ENCODE peak calls at places on chromosomes 16 and 17, in nine cellular contexts. One of them, this sample, is unnamed.

GRCh38 chr17:17504341-17505140 is 8.3 kb upstream of the RASD1 start:
- DNase-seq in A549: no peak
- DNase-seq in heart right ventricle: no peak
- DNase-seq in sigmoid colon: no peak
- DNase-seq in tibial nerve: no peak
- DNase-seq in cardiac muscle cell: no peak
- DNase-seq in keratinocyte: no peak
- DNase-seq in heart left ventricle: no peak
- DNase-seq in choroid plexus epithelial cell: no peak
- DNase-seq in this sample: no peak

GRCh38 chr16:68901910-68902309 is 58.6 kb downstream of the TANGO6 start:
- DNase-seq in tibial nerve: no peak
- DNase-seq in heart left ventricle: no peak
- DNase-seq in A549: peak
- DNase-seq in keratinocyte: no peak
- DNase-seq in cardiac muscle cell: no peak
- DNase-seq in heart right ventricle: no peak
- DNase-seq in sigmoid colon: no peak
- DNase-seq in choroid plexus epithelial cell: peak
- DNase-seq in this sample: peak

GRCh38 chr17:13592427-13592826 is 9.3 kb downstream of the HS3ST3A1 start:
- DNase-seq in heart left ventricle: no peak
- DNase-seq in cardiac muscle cell: no peak
- DNase-seq in keratinocyte: no peak
- DNase-seq in choroid plexus epithelial cell: no peak
- DNase-seq in tibial nerve: no peak
- DNase-seq in heart right ventricle: no peak
- DNase-seq in sigmoid colon: no peak
- DNase-seq in A549: no peak
- DNase-seq in this sample: peak

GRCh38 chr17:66570353-66571195 is 264.3 kb upstream of the CACNG5 start:
- DNase-seq in A549: no peak
- DNase-seq in heart right ventricle: no peak
- DNase-seq in keratinocyte: no peak
- DNase-seq in cardiac muscle cell: no peak
- DNase-seq in choroid plexus epithelial cell: peak
- DNase-seq in sigmoid colon: no peak
- DNase-seq in heart left ventricle: no peak
- DNase-seq in tibial nerve: no peak
- DNase-seq in this sample: no peak

GRCh38 chr17:9817086-9817485 is 4.8 kb downstream of the GSG1L2 start:
- DNase-seq in keratinocyte: no peak
- DNase-seq in cardiac muscle cell: peak
- DNase-seq in choroid plexus epithelial cell: peak
- DNase-seq in tibial nerve: no peak
- DNase-seq in sigmoid colon: no peak
- DNase-seq in heart right ventricle: no peak
- DNase-seq in heart left ventricle: no peak
- DNase-seq in A549: peak
- DNase-seq in this sample: peak

GRCh38 chr17:80931421-80932265 is 60.0 kb upstream of the CHMP6 start:
- DNase-seq in heart right ventricle: no peak
- DNase-seq in heart left ventricle: no peak
- DNase-seq in cardiac muscle cell: peak
- DNase-seq in choroid plexus epithelial cell: peak
- DNase-seq in tibial nerve: no peak
- DNase-seq in sigmoid colon: no peak
- DNase-seq in keratinocyte: no peak
- DNase-seq in A549: no peak
- DNase-seq in this sample: peak

GRCh38 chr16:85151603-85152413 is 39.5 kb upstream of the CIBAR2 start:
- DNase-seq in heart left ventricle: peak
- DNase-seq in cardiac muscle cell: no peak
- DNase-seq in keratinocyte: no peak
- DNase-seq in sigmoid colon: peak
- DNase-seq in tibial nerve: peak
- DNase-seq in choroid plexus epithelial cell: peak
- DNase-seq in A549: no peak
- DNase-seq in heart right ventricle: peak
- DNase-seq in this sample: peak

GRCh38 chr16:63315229-63315628 is 1279.0 kb upstream of the CDH8 start:
- DNase-seq in A549: peak
- DNase-seq in keratinocyte: no peak
- DNase-seq in heart left ventricle: no peak
- DNase-seq in choroid plexus epithelial cell: no peak
- DNase-seq in tibial nerve: no peak
- DNase-seq in heart right ventricle: no peak
- DNase-seq in sigmoid colon: no peak
- DNase-seq in cardiac muscle cell: no peak
- DNase-seq in this sample: no peak

GRCh38 chr17:30869005-30869404 is 37.0 kb downstream of the TEFM start:
- DNase-seq in heart right ventricle: no peak
- DNase-seq in A549: no peak
- DNase-seq in tibial nerve: no peak
- DNase-seq in heart left ventricle: no peak
- DNase-seq in sigmoid colon: no peak
- DNase-seq in keratinocyte: no peak
- DNase-seq in choroid plexus epithelial cell: no peak
- DNase-seq in cardiac muscle cell: no peak
- DNase-seq in this sample: no peak

GRCh38 chr16:88478115-88478514 is 25.0 kb downstream of the ZFPM1 start:
- DNase-seq in keratinocyte: no peak
- DNase-seq in heart left ventricle: no peak
- DNase-seq in choroid plexus epithelial cell: no peak
- DNase-seq in heart right ventricle: no peak
- DNase-seq in tibial nerve: no peak
- DNase-seq in A549: no peak
- DNase-seq in sigmoid colon: no peak
- DNase-seq in cardiac muscle cell: no peak
- DNase-seq in this sample: no peak

DNA sequence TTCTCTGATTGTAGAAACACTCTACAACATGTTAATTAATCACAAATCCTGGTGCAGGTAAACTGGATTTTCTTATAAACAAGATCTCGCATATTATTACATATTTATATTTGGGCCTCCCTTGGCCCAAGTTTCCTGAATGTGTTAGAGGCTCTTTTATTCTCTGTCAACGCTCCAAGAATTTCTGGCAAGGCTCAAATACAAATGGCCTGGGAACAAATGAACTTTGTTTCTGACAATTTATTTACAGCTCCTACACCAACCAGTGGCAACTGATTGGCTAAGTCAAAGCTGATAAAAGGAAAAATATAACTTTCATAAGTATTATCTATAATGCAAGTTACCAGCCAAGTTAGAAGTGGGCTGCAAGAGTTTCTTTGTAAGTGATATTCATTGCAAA is 64.9 kb upstream of the CORO6 start:
- DNase-seq in heart right ventricle: no peak
- DNase-seq in keratinocyte: no peak
- DNase-seq in choroid plexus epithelial cell: no peak
- DNase-seq in A549: no peak
- DNase-seq in cardiac muscle cell: no peak
- DNase-seq in heart left ventricle: no peak
- DNase-seq in tibial nerve: no peak
- DNase-seq in sigmoid colon: no peak
- DNase-seq in this sample: no peak
- H3K4me3 ChIP-seq in heart right ventricle: no peak
- H3K4me3 ChIP-seq in keratinocyte: no peak
- H3K4me3 ChIP-seq in choroid plexus epithelial cell: no peak
- H3K4me3 ChIP-seq in A549: no peak
- H3K4me3 ChIP-seq in cardiac muscle cell: no peak
- H3K4me3 ChIP-seq in heart left ventricle: no peak
- H3K4me3 ChIP-seq in tibial nerve: no peak
- H3K4me3 ChIP-seq in sigmoid colon: no peak
- H3K4me3 ChIP-seq in this sample: no peak

DNA sequence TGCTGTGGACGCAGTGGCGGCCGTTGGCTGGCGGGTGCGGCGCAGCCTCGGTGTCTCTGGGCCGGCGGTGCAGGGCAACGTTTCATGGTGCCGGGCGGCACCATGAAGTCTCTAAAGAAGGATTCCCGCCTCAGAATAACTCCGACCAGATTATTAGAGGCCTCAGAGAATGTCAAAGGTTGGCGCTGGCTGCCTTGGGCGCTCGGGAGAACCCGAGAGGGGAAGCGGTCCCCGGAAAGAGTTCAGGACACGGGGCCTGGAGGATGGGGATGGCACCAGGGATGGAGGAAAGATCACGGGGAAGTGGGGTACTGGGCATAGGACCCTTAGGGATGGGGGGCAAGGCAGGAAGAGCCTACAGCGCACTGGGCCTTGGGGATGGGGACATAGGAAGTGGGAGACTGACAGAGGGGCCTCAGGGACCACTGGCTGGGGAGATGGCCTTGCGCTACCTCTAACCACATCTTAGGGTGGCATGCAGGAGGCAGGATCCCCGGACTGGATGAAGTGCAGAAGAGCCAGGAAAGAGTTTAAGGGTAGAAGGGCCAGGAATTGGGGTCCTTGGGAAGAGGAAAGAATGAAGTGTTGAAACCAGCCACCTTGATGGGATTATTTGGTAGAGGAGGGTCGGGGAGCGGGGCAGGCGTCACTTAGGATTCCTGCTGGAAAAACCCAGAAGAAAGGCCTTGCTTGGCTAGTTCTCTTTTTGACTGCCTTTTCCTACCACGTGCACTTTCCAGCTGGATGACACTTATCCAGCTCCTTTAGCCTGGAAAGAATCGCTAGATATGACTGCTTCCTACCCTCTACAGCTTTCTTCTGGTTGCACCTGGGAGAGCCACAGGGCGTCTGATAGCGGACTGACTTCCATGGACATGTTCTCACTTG is 578 bp downstream of the MYCBPAP start:
- DNase-seq in tibial nerve: no peak
- DNase-seq in cardiac muscle cell: no peak
- DNase-seq in keratinocyte: no peak
- DNase-seq in heart left ventricle: no peak
- DNase-seq in choroid plexus epithelial cell: no peak
- DNase-seq in sigmoid colon: no peak
- DNase-seq in A549: no peak
- DNase-seq in heart right ventricle: no peak
- DNase-seq in this sample: no peak
- TF ChIP-seq CTCF in tibial nerve: no peak
- TF ChIP-seq CTCF in cardiac muscle cell: no peak
- TF ChIP-seq CTCF in keratinocyte: no peak
- TF ChIP-seq CTCF in heart left ventricle: no peak
- TF ChIP-seq CTCF in choroid plexus epithelial cell: no peak
- TF ChIP-seq CTCF in sigmoid colon: no peak
- TF ChIP-seq CTCF in A549: no peak
- TF ChIP-seq CTCF in heart right ventricle: no peak
- TF ChIP-seq CTCF in this sample: no peak

GRCh38 chr17:38559880-38560230 is 45.9 kb downstream of the SRCIN1 start:
- DNase-seq in choroid plexus epithelial cell: no peak
- DNase-seq in heart left ventricle: no peak
- DNase-seq in tibial nerve: no peak
- DNase-seq in sigmoid colon: no peak
- DNase-seq in heart right ventricle: no peak
- DNase-seq in A549: no peak
- DNase-seq in cardiac muscle cell: no peak
- DNase-seq in keratinocyte: no peak
- DNase-seq in this sample: no peak

GRCh38 chr17:38558751-38559024 is 47.1 kb downstream of the SRCIN1 start:
- DNase-seq in heart left ventricle: no peak
- DNase-seq in keratinocyte: no peak
- DNase-seq in cardiac muscle cell: no peak
- DNase-seq in sigmoid colon: no peak
- DNase-seq in A549: peak
- DNase-seq in choroid plexus epithelial cell: no peak
- DNase-seq in tibial nerve: no peak
- DNase-seq in heart right ventricle: no peak
- DNase-seq in this sample: no peak

GRCh38 chr17:38560503-38561318 is 45.0 kb downstream of the SRCIN1 start:
- DNase-seq in heart left ventricle: no peak
- DNase-seq in heart right ventricle: no peak
- DNase-seq in keratinocyte: no peak
- DNase-seq in choroid plexus epithelial cell: peak
- DNase-seq in tibial nerve: no peak
- DNase-seq in A549: no peak
- DNase-seq in cardiac muscle cell: peak
- DNase-seq in sigmoid colon: no peak
- DNase-seq in this sample: peak

GRCh38 chr17:38557836-38558750 is 47.7 kb downstream of the SRCIN1 start:
- DNase-seq in tibial nerve: peak
- DNase-seq in A549: peak
- DNase-seq in sigmoid colon: peak
- DNase-seq in heart left ventricle: peak
- DNase-seq in heart right ventricle: peak
- DNase-seq in cardiac muscle cell: peak
- DNase-seq in keratinocyte: peak
- DNase-seq in choroid plexus epithelial cell: peak
- DNase-seq in this sample: peak

GRCh38 chr17:38559025-38559879 is 46.5 kb downstream of the SRCIN1 start:
- DNase-seq in tibial nerve: peak
- DNase-seq in cardiac muscle cell: peak
- DNase-seq in choroid plexus epithelial cell: peak
- DNase-seq in heart right ventricle: peak
- DNase-seq in heart left ventricle: peak
- DNase-seq in sigmoid colon: peak
- DNase-seq in A549: peak
- DNase-seq in keratinocyte: peak
- DNase-seq in this sample: peak
- H3K4me3 ChIP-seq in tibial nerve: peak
- H3K4me3 ChIP-seq in cardiac muscle cell: peak
- H3K4me3 ChIP-seq in choroid plexus epithelial cell: no peak
- H3K4me3 ChIP-seq in heart right ventricle: peak
- H3K4me3 ChIP-seq in heart left ventricle: peak
- H3K4me3 ChIP-seq in sigmoid colon: peak
- H3K4me3 ChIP-seq in A549: peak
- H3K4me3 ChIP-seq in keratinocyte: peak
- H3K4me3 ChIP-seq in this sample: no peak

GRCh38 chr17:19720210-19720475 is 3.8 kb upstream of the SLC47A2 start:
- DNase-seq in keratinocyte: no peak
- DNase-seq in sigmoid colon: no peak
- DNase-seq in cardiac muscle cell: no peak
- DNase-seq in A549: no peak
- DNase-seq in heart right ventricle: no peak
- DNase-seq in heart left ventricle: no peak
- DNase-seq in choroid plexus epithelial cell: no peak
- DNase-seq in tibial nerve: no peak
- DNase-seq in this sample: no peak

GRCh38 chr17:19717411-19717908 is 1.1 kb upstream of the SLC47A2 start:
- DNase-seq in tibial nerve: no peak
- DNase-seq in choroid plexus epithelial cell: no peak
- DNase-seq in keratinocyte: no peak
- DNase-seq in heart right ventricle: no peak
- DNase-seq in sigmoid colon: no peak
- DNase-seq in heart left ventricle: no peak
- DNase-seq in cardiac muscle cell: no peak
- DNase-seq in A549: no peak
- DNase-seq in this sample: no peak

GRCh38 chr17:19719365-19720209 is 3.2 kb upstream of the SLC47A2 start:
- DNase-seq in cardiac muscle cell: no peak
- DNase-seq in A549: peak
- DNase-seq in heart left ventricle: no peak
- DNase-seq in sigmoid colon: no peak
- DNase-seq in keratinocyte: peak
- DNase-seq in tibial nerve: no peak
- DNase-seq in heart right ventricle: no peak
- DNase-seq in choroid plexus epithelial cell: no peak
- DNase-seq in this sample: no peak

GRCh38 chr17:19718041-19718612 is 1.7 kb upstream of the SLC47A2 start:
- DNase-seq in tibial nerve: no peak
- DNase-seq in cardiac muscle cell: no peak
- DNase-seq in heart right ventricle: no peak
- DNase-seq in keratinocyte: no peak
- DNase-seq in A549: no peak
- DNase-seq in heart left ventricle: no peak
- DNase-seq in sigmoid colon: no peak
- DNase-seq in choroid plexus epithelial cell: no peak
- DNase-seq in this sample: no peak

GRCh38 chr17:19718613-19719364 is 2.4 kb upstream of the SLC47A2 start:
- DNase-seq in keratinocyte: peak
- DNase-seq in A549: peak
- DNase-seq in tibial nerve: no peak
- DNase-seq in heart right ventricle: no peak
- DNase-seq in choroid plexus epithelial cell: no peak
- DNase-seq in heart left ventricle: no peak
- DNase-seq in cardiac muscle cell: no peak
- DNase-seq in sigmoid colon: no peak
- DNase-seq in this sample: no peak
- TF ChIP-seq CTCF in keratinocyte: peak
- TF ChIP-seq CTCF in A549: peak
- TF ChIP-seq CTCF in tibial nerve: no peak
- TF ChIP-seq CTCF in heart right ventricle: no peak
- TF ChIP-seq CTCF in choroid plexus epithelial cell: peak
- TF ChIP-seq CTCF in heart left ventricle: no peak
- TF ChIP-seq CTCF in cardiac muscle cell: peak
- TF ChIP-seq CTCF in sigmoid colon: no peak
- TF ChIP-seq CTCF in this sample: no peak